ENCODE peak calls at places on chromosome X, in six cellular contexts. P is activated T-helper 1 cell treated with anti-CD3 and anti-CD28 coated beads, Interleukin-2, amount 50 U/mL, for 16 hours; C is B cell; U is stimulated activated CD4-positive, alpha-beta T cell treated with anti-CD3 and anti-CD28 coated beads, Interleukin-15, amount 100 ng/mL, for 48 hours; N is GM23248; I is iPS-NIHi11. H is an unnamed sample.

GRCh38 chrX:54182864-54183613 is at the start of gene FAM120C:
- DNase-seq in P (peak), C (peak), U (peak), N (peak), I (peak), H (peak)

GRCh38 chrX:136725446-136726104 is 55.2 kb downstream of the ARHGEF6 start:
- DNase-seq in P (no peak), C (no peak), U (no peak), N (peak), I (no peak), H (no peak)

GRCh38 chrX:18390941-18391538 is 34.4 kb upstream of the CDKL5 start:
- DNase-seq in P (peak), C (peak), U (peak), N (peak), I (peak), H (peak)

GRCh38 chrX:109952985-109953905 is 49.7 kb upstream of the TMEM164 start:
- DNase-seq in P (no peak), C (no peak), U (no peak), N (no peak), I (no peak), H (no peak)

GRCh38 chrX:70444326-70445196 is at the start of gene DLG3:
- DNase-seq in P (no peak), C (peak), U (no peak), N (peak), I (peak), H (peak)

GRCh38 chrX:68647156-68647957 is at the start of gene STARD8:
- DNase-seq in P (no peak), C (no peak), U (no peak), N (peak), I (peak), H (peak)

GRCh38 chrX:47200385-47201150 is 6.9 kb downstream of the UBA1 start:
- DNase-seq in P (no peak), C (no peak), U (no peak), N (peak), I (no peak), H (peak)

GRCh38 chrX:124354648-124355047 is 8.3 kb downstream of the SH2D1A start:
- DNase-seq in P (no peak), C (no peak), U (no peak), N (no peak), I (no peak), H (no peak)

GRCh38 chrX:53047228-53047627 is 1.4 kb upstream of the GPR173 start:
- DNase-seq in P (no peak), C (no peak), U (no peak), N (peak), I (no peak), H (no peak)

GRCh38 chrX:56733459-56734046 is 4.5 kb downstream of the NBDY start:
- DNase-seq in P (peak), C (peak), U (no peak), N (peak), I (peak), H (no peak)

GRCh38 chrX:34813618-34814017 is 129.0 kb upstream of the FAM47B start:
- DNase-seq in P (no peak), C (no peak), U (no peak), N (peak), I (no peak), H (no peak)

GRCh38 chrX:23344904-23345271 is 10.2 kb downstream of the PTCHD1 start:
- DNase-seq in P (no peak), C (no peak), U (no peak), N (no peak), I (no peak), H (no peak)

GRCh38 chrX:50913520-50913919 is 3.0 kb downstream of the BMP15 start:
- DNase-seq in P (no peak), C (no peak), U (no peak), N (no peak), I (no peak), H (no peak)

GRCh38 chrX:15619053-15619772 is 18.5 kb upstream of the ACE2 start:
- DNase-seq in P (no peak), C (no peak), U (no peak), N (peak), I (peak), H (no peak)

GRCh38 chrX:1139101-1139500 is 73.3 kb downstream of the CRLF2 start:
- DNase-seq in P (no peak), C (no peak), U (no peak), N (no peak), I (no peak), H (no peak)

GRCh38 chrX:115561605-115562491 is 874 bp downstream of the PLS3 start:
- DNase-seq in P (no peak), C (no peak), U (no peak), N (peak), I (peak), H (peak)

GRCh38 chrX:69221239-69222102 is 56.2 kb upstream of the PJA1 start:
- DNase-seq in P (no peak), C (no peak), U (no peak), N (no peak), I (peak), H (no peak)

GRCh38 chrX:3639236-3639635 is 74.2 kb downstream of the PRKX start:
- DNase-seq in P (no peak), C (peak), U (no peak), N (no peak), I (no peak), H (no peak)